ENCODE peak calls at places on chromosomes 1 and 21, in ten cellular contexts. Q is pancreas, E is HFFc6, N is breast epithelium, J is brain microvascular endothelial cell, G is GM13977, S is tibial artery, K is HCT116, H is foreskin fibroblast, I is NB4. O is an unnamed sample.
A peak's percentile ranks its signal among the peaks of the same experiment; 100 is the strongest.

GRCh38 chr1:46362158-46362557 is 21.6 kb downstream of the NSUN4 start:
- DNase-seq in H (no peak), I (no peak), K (no peak), E (no peak), Q (no peak), N (no peak), J (no peak), S (no peak), G (no peak), O (no peak)

GRCh38 chr1:87325982-87326738 is 2.5 kb upstream of the LMO4 start:
- DNase-seq in E (peak; percentile 25), H (peak; percentile 71), S (peak; percentile 25), I (peak; percentile 64), K (no peak), N (no peak), G (peak; percentile 45), Q (peak; percentile 41), J (peak; percentile 40), O (peak; percentile 38)

GRCh38 chr1:151728151-151728711 is 6.9 kb downstream of the RIIAD1 start:
- DNase-seq in Q (no peak), E (peak; percentile 52), I (no peak), S (no peak), N (no peak), H (peak; percentile 70), K (no peak), G (no peak), J (peak; percentile 25), O (no peak)

GRCh38 chr21:32624726-32625125 is 12.5 kb upstream of the CFAP298 start:
- DNase-seq in Q (no peak), I (no peak), K (peak; percentile 18), J (no peak), N (no peak), S (no peak), G (peak; percentile 32), H (peak; percentile 40), E (peak; percentile 41), O (no peak)

GRCh38 chr1:236795035-236795756 is at the start of gene MTR:
- DNase-seq in S (peak; percentile 99), Q (peak; percentile 98), G (peak; percentile 98), K (peak; percentile 97), I (peak; percentile 97), N (peak; percentile 99), E (peak; percentile 99), J (peak; percentile 98), H (peak; percentile 99), O (peak; percentile 98)

GRCh38 chr1:154860154-154860870 is 9.8 kb downstream of the KCNN3 start:
- DNase-seq in E (no peak), G (peak; percentile 74), S (no peak), I (peak; percentile 62), J (no peak), N (no peak), K (no peak), H (no peak), Q (no peak), O (peak; percentile 82)

GRCh38 chr1:33248244-33248643 is 8.0 kb upstream of the ZNF362 start:
- DNase-seq in H (no peak), E (peak; percentile 39), J (peak; percentile 42), I (no peak), Q (no peak), G (no peak), K (no peak), N (no peak), S (no peak), O (no peak)

GRCh38 chr1:79235221-79236002 is 228.9 kb upstream of the ADGRL4 start:
- DNase-seq in H (peak; percentile 43), S (no peak), J (no peak), E (no peak), K (no peak), I (no peak), G (no peak), N (no peak), Q (no peak), O (no peak)

GRCh38 chr1:32104127-32104526 is 3.7 kb upstream of the KPNA6 start:
- DNase-seq in J (no peak), I (no peak), N (no peak), K (no peak), H (no peak), Q (no peak), S (no peak), E (no peak), G (no peak), O (no peak)

GRCh38 chr1:46687095-46687659 is 15.5 kb downstream of the TEX38 start:
- DNase-seq in S (peak; percentile 67), J (no peak), Q (peak; percentile 84), I (peak; percentile 11), E (no peak), G (no peak), K (no peak), N (peak; percentile 62), H (no peak), O (no peak)

GRCh38 chr21:32403201-32403701 is 9.3 kb upstream of the EVA1C start:
- DNase-seq in G (peak; percentile 59), E (peak; percentile 46), H (peak; percentile 84), S (peak; percentile 36), J (peak; percentile 75), K (no peak), Q (peak; percentile 26), I (peak; percentile 69), N (no peak), O (peak; percentile 52)

GRCh38 chr21:45615145-45615711 is 28.3 kb upstream of the PCBP3 start:
- DNase-seq in E (no peak), K (no peak), S (no peak), H (no peak), G (peak; percentile 70), J (peak; percentile 63), N (no peak), Q (peak; percentile 42), I (peak; percentile 22), O (peak; percentile 84)

GRCh38 chr1:244280859-244281258 is 170.8 kb downstream of the ADSS2 start:
- DNase-seq in S (no peak), E (peak; percentile 59), K (no peak), N (no peak), H (peak; percentile 78), G (no peak), J (no peak), I (no peak), Q (no peak), O (no peak)

DNA sequence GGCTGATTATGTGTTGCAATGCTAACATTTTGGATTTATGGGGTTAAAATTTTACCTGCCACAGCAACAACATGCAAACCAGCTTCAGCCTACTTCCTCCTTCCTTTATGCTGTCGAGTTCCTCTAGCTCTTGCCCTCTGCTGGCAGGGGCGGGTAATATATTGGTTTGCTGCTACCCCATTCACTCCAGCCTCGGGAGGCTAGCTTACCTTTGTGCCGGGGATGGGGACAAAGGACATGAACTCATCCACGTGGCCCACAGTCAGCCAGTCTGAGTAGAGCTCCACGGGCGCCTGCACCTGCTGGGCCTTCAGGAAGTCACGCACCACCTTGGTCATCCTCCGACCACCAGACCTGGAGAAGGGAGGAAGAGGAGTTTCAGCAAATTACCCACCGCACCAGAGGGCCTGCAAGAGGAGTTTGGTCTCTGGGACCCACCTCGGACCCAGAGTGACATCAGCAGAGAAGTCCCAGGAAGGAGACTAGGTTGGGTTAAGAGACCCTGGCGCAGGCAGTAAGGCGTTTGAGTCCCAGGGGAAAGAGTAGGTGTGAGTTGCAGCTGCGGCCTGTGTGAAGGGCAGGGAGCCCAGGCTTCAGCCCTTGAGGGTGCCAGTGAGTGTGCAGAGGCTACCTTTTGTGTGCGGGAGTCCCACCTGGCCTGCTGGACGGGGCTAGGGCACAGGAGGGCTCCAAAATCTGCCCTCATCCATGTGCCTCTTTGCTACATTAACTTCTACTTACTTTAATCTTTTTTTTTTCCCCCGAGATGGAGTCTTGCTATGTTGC is 21.8 kb upstream of the SDHB start:
- DNase-seq in K (peak; percentile 18), H (peak; percentile 36), J (no peak), I (peak; percentile 81), Q (no peak), N (no peak), S (no peak), G (peak; percentile 66), E (no peak), O (peak; percentile 77)
- TF ChIP-seq CTCF in K (peak; percentile 64), H (peak; percentile 53), J (peak; percentile 70), I (peak; percentile 76), Q (no peak), N (no peak), S (no peak), G (peak; percentile 43), E (peak; percentile 71), O (peak; percentile 15)

GRCh38 chr1:166875302-166875733 is 746 bp downstream of the TADA1 start:
- DNase-seq in G (no peak), H (no peak), K (no peak), N (no peak), J (no peak), Q (no peak), S (no peak), E (no peak), I (no peak), O (no peak)

GRCh38 chr1:166874464-166874863 is 1.6 kb downstream of the TADA1 start:
- DNase-seq in N (no peak), S (no peak), H (no peak), Q (no peak), G (no peak), K (no peak), J (no peak), I (no peak), E (no peak), O (no peak)

GRCh38 chr1:166870584-166870983 is 5.5 kb downstream of the TADA1 start:
- DNase-seq in G (no peak), J (no peak), Q (no peak), S (no peak), K (no peak), E (no peak), N (no peak), I (no peak), H (no peak), O (no peak)

GRCh38 chr1:166875734-166876539 is at the start of gene TADA1:
- DNase-seq in J (peak; percentile 98), S (peak; percentile 99), H (peak; percentile 99), I (peak; percentile 99), Q (peak; percentile 99), G (peak; percentile 95), E (peak; percentile 97), K (peak; percentile 96), N (peak; percentile 98), O (peak; percentile 96)

GRCh38 chr1:166876540-166876838 is 425 bp upstream of the TADA1 start:
- DNase-seq in E (no peak), Q (no peak), J (no peak), I (no peak), N (no peak), G (no peak), H (no peak), S (no peak), K (no peak), O (no peak)
- TF ChIP-seq CTCF in E (peak; percentile 48), Q (no peak), J (peak; percentile 21), I (peak; percentile 7), N (peak; percentile 47), G (no peak), H (no peak), S (peak; percentile 39), K (no peak), O (no peak)

GRCh38 chr1:220908757-220909156 is 29.5 kb downstream of the HLX start:
- DNase-seq in K (peak; percentile 1), J (no peak), I (no peak), S (no peak), E (no peak), Q (no peak), N (no peak), H (peak; percentile 60), G (peak; percentile 15), O (peak; percentile 14)
- TF ChIP-seq CTCF in K (peak; percentile 50), J (peak; percentile 63), I (peak; percentile 28), S (peak; percentile 45), E (peak; percentile 75), Q (no peak), N (no peak), H (peak; percentile 47), G (peak; percentile 58), O (peak; percentile 44)

GRCh38 chr1:58513956-58514355 is 32.6 kb downstream of the OMA1 start:
- DNase-seq in K (no peak), G (no peak), J (no peak), I (no peak), N (no peak), S (no peak), E (no peak), H (no peak), Q (no peak), O (no peak)

GRCh38 chr1:58515794-58516401 is 30.6 kb downstream of the OMA1 start:
- DNase-seq in J (peak; percentile 56), G (peak; percentile 44), H (peak; percentile 88), Q (peak; percentile 13), K (peak; percentile 69), S (peak; percentile 25), N (no peak), I (peak; percentile 81), E (peak; percentile 68), O (peak; percentile 42)
- TF ChIP-seq CTCF in J (peak; percentile 63), G (peak; percentile 61), H (peak; percentile 59), Q (no peak), K (peak; percentile 49), S (peak; percentile 82), N (peak; percentile 85), I (peak; percentile 40), E (peak; percentile 88), O (peak; percentile 48)

O was measured in GM13976.